ENCODE peak calls at places on chromosomes 4 and X, in six cellular contexts. T is HepG2, I is GM12878, P is H1, G is GM12892, Z is SK-N-SH. H is an unnamed sample.

GRCh38 chr4:160202802-160203201 is 1099.9 kb downstream of the RAPGEF2 start:
- DNase-seq in T (no peak), I (no peak), P (no peak), G (no peak), Z (no peak), H (no peak)

GRCh38 chr4:127868196-127868595 is 12.5 kb upstream of the PLK4 start:
- DNase-seq in T (no peak), I (no peak), P (no peak), G (no peak), Z (no peak), H (no peak)

GRCh38 chr4:98838977-98839618 is 89.8 kb downstream of the EIF4E start:
- DNase-seq in T (no peak), I (no peak), P (no peak), G (no peak), Z (peak; percentile 20), H (no peak)

GRCh38 chr4:39044947-39045734 is 12.9 kb upstream of the TMEM156 start:
- DNase-seq in T (no peak), I (no peak), P (no peak), G (peak; percentile 41), Z (peak; percentile 82), H (no peak)

GRCh38 chr4:125187621-125188176 is 127.1 kb upstream of the FAT4 start:
- DNase-seq in T (no peak), I (no peak), P (no peak), G (no peak), Z (no peak), H (no peak)

GRCh38 chr4:6732441-6733357 is 16.7 kb downstream of the BLOC1S4 start:
- DNase-seq in T (peak; percentile 77), I (no peak), P (no peak), G (no peak), Z (peak; percentile 6), H (no peak)

GRCh38 chrX:40772290-40772689 is 36.9 kb upstream of the MED14 start:
- DNase-seq in T (no peak), I (no peak), P (no peak), G (no peak), Z (no peak), H (no peak)

GRCh38 chr4:153684182-153685073 is at the start of gene TLR2:
- DNase-seq in T (no peak), I (no peak), P (no peak), G (peak; percentile 29), Z (peak; percentile 73), H (peak; percentile 64)

GRCh38 chrX:54540289-54540688 is 10.3 kb downstream of the GNL3L start:
- DNase-seq in T (no peak), I (no peak), P (no peak), G (no peak), Z (no peak), H (no peak)

GRCh38 chr4:156906325-156906724 is 65.3 kb downstream of the PDGFC start:
- DNase-seq in T (no peak), I (no peak), P (no peak), G (no peak), Z (no peak), H (no peak)

GRCh38 chr4:151796106-151796505 is 35.3 kb upstream of the GATB start:
- DNase-seq in T (no peak), I (no peak), P (no peak), G (no peak), Z (no peak), H (no peak)

GRCh38 chrX:64642482-64642881 is 247.2 kb upstream of the MTMR8 start:
- DNase-seq in T (no peak), I (no peak), P (no peak), G (no peak), Z (peak; percentile 1), H (no peak)

GRCh38 chrX:13983734-13984133 is 46.0 kb downstream of the GEMIN8 start:
- DNase-seq in T (no peak), I (no peak), P (no peak), G (no peak), Z (no peak), H (no peak)

GRCh38 chr4:2732526-2732925 is 23.6 kb downstream of the TNIP2 start:
- DNase-seq in T (no peak), I (no peak), P (no peak), G (no peak), Z (no peak), H (no peak)

GRCh38 chrX:24659646-24660045 is 12.5 kb upstream of the PCYT1B start:
- DNase-seq in T (no peak), I (no peak), P (no peak), G (no peak), Z (no peak), H (no peak)

GRCh38 chr4:80362578-80363181 is 27.1 kb downstream of the CFAP299 start:
- DNase-seq in T (peak; percentile 20), I (no peak), P (no peak), G (no peak), Z (peak; percentile 39), H (peak; percentile 30)

GRCh38 chr4:119510750-119511149 is 117.9 kb downstream of the PDE5A start:
- DNase-seq in T (no peak), I (no peak), P (no peak), G (no peak), Z (no peak), H (no peak)

GRCh38 chr4:57063518-57063917 is 46.7 kb downstream of the IGFBP7 start:
- DNase-seq in T (no peak), I (no peak), P (no peak), G (no peak), Z (no peak), H (no peak)

GRCh38 chr4:89868999-89869589 is 25.6 kb upstream of the MMRN1 start:
- DNase-seq in T (no peak), I (no peak), P (no peak), G (no peak), Z (no peak), H (no peak)

GRCh38 chrX:120839506-120839905 is 36.2 kb downstream of the CT47B1 start:
- DNase-seq in T (no peak), I (no peak), P (no peak), G (no peak), Z (no peak), H (no peak)

GRCh38 chrX:71558920-71559319 is 19.3 kb upstream of the GCNA start:
- DNase-seq in T (no peak), I (no peak), P (no peak), G (no peak), Z (no peak), H (no peak)

GRCh38 chr4:163558539-163559044 is 64.1 kb downstream of the TMA16 start:
- DNase-seq in T (no peak), I (no peak), P (no peak), G (no peak), Z (no peak), H (no peak)

GRCh38 chrX:128518508-128518907 is 466.3 kb upstream of the ACTRT1 start:
- DNase-seq in T (peak; percentile 6), I (no peak), P (no peak), G (no peak), Z (peak; percentile 4), H (no peak)

GRCh38 chr4:185504098-185505047 is 30.9 kb downstream of the PDLIM3 start:
- DNase-seq in T (peak; percentile 95), I (no peak), P (no peak), G (no peak), Z (no peak), H (no peak)
- TF ChIP-seq POLR2AphosphoS5 in T (no peak), I (no peak), P (no peak), G (no peak), Z (no peak), H (no peak)

DNA sequence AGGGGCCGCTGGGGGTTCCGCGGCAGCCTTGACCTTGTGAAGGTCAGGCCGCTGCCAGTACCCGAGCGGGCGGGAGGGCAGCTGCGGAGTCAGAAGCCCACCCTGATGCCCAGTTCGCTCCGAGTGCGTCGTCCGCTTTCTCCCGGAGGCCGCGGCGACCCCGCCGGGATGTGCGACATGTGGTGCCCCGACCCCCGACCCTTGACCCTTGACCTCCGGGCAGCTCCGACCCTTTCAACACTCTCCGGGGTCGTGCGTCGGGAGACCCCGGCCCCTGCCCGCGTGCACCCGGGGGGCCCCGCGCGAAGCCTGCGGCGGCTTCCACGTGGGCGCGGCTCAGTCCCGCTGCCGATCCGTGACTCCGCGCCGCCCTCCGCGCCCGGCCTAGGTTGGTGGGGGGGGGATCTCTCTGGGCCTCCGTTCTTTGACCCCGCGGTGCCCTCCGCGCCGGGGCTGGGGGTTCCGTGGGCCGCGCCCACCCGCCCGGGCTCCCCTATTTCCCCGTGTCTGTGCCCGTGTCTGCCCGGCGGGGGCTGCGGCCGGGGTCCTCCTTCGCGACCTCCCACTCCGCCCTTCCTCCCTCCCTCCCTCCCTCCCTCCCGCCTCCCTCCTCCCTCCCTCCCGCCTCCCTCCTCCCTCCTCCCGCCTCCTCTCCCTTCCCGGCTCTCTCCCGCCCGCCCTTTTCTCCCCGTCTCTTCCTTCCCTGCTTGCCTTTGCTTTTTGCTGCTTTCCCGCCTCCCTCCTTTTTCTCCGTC is 640 bp upstream of the SLC25A6 start:
- DNase-seq in T (no peak), I (no peak), P (no peak), G (peak; percentile 58), Z (peak; percentile 81), H (peak; percentile 65)
- TF ChIP-seq TAF1 in T (no peak), I (peak; percentile 3), P (peak; percentile 85), G (no peak), Z (no peak), H (no peak)

GRCh38 chr4:95129708-95130343 is 372.1 kb downstream of the BMPR1B start:
- DNase-seq in T (no peak), I (no peak), P (no peak), G (no peak), Z (no peak), H (no peak)
- TF ChIP-seq POLR2AphosphoS5 in T (no peak), I (no peak), P (no peak), G (no peak), Z (peak; percentile 54), H (no peak)

GRCh38 chr4:25068386-25068785 is 37.6 kb upstream of the LGI2 start:
- DNase-seq in T (no peak), I (no peak), P (no peak), G (no peak), Z (no peak), H (no peak)

GRCh38 chr4:25062098-25062497 is 31.4 kb upstream of the LGI2 start:
- DNase-seq in T (no peak), I (no peak), P (no peak), G (no peak), Z (no peak), H (no peak)

GRCh38 chr4:25065451-25065850 is 34.7 kb upstream of the LGI2 start:
- DNase-seq in T (no peak), I (no peak), P (no peak), G (no peak), Z (no peak), H (no peak)

GRCh38 chr4:25069014-25069413 is 38.3 kb upstream of the LGI2 start:
- DNase-seq in T (peak; percentile 77), I (no peak), P (no peak), G (no peak), Z (no peak), H (no peak)

DNA sequence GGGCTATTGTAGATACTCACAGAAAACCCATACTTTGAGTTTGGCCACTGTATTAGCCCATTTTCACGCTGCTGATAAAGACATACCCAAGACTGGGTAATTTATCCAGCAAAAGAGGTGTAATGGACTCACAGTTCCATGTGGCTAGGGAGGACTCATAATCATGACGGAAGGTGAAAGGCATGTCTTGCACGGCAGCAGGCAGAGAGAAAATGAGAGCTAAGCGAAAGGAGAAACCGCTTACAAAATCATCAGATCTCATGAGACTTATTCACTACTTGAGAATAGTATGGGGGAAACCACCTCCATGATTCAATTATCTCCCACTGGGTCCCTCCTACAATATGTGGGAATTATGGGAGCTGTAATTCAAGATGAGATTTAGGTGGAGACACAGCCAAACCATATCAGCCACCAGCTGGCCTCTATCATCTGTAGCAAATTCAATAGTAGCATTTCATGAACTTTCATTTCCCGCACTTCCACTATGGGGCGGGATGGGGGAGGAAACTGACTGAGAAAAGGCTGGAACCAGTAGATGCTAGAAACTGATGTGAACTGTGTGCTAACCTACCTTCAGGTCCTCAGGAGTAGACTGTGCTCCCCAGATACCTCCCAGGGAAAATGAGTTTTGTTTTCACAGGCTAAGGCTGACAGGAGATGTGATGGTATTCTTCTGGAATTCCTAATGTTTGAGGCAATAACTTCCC is 35.3 kb upstream of the LGI2 start:
- DNase-seq in T (no peak), I (no peak), P (no peak), G (no peak), Z (no peak), H (no peak)
- TF ChIP-seq TAF1 in T (no peak), I (no peak), P (no peak), G (no peak), Z (no peak), H (no peak)

H was measured in GM12891.